ENCODE peak calls at places on chromosomes 1 and 21, in eight cellular contexts. H is testis; T is activated T-helper 1 cell treated with Interleukin-2 at 50 U/mL for 16 hours; C is right cardiac atrium; G is stimulated activated CD8-positive, alpha-beta memory T cell treated with anti-CD3 and anti-CD28 coated beads, Interleukin-4, amount 100 ng/mL, for 1 hour; F is type B pancreatic cell; X is 8988T; A is fibroblast of pulmonary artery. W is an unnamed sample.

GRCh38 chr1:156480015-156480368 is 20.6 kb downstream of the MEF2D start:
- DNase-seq in G (no peak), C (no peak), H (no peak), A (no peak), T (no peak), X (no peak), F (no peak), W (no peak)

GRCh38 chr21:38825269-38825668 is 19.5 kb downstream of the ETS2 start:
- DNase-seq in F (no peak), G (no peak), T (no peak), C (no peak), X (no peak), H (no peak), A (no peak), W (no peak)

GRCh38 chr1:180530501-180530900 is 28.1 kb upstream of the ACBD6 start:
- DNase-seq in C (no peak), A (peak; percentile 92), G (no peak), T (no peak), X (no peak), F (no peak), H (no peak), W (no peak)

GRCh38 chr1:239555350-239555749 is 169.0 kb downstream of the CHRM3 start:
- DNase-seq in A (no peak), C (no peak), T (no peak), H (no peak), G (no peak), X (no peak), F (no peak), W (no peak)

GRCh38 chr1:226690460-226690982 is 48.6 kb downstream of the ITPKB start:
- DNase-seq in G (no peak), C (no peak), H (no peak), X (no peak), T (no peak), F (no peak), A (peak; percentile 50), W (no peak)

GRCh38 chr21:16072176-16072575 is 342.4 kb downstream of the USP25 start:
- DNase-seq in G (no peak), C (no peak), T (no peak), H (no peak), F (no peak), A (no peak), X (no peak), W (no peak)

GRCh38 chr1:225470691-225471452 is 43.0 kb upstream of the LBR start:
- DNase-seq in F (no peak), G (no peak), A (no peak), T (no peak), H (no peak), C (no peak), X (no peak), W (no peak)

GRCh38 chr1:16236091-16236494 is 890 bp downstream of the CPLANE2 start:
- DNase-seq in H (peak; percentile 51), A (no peak), F (no peak), T (peak; percentile 21), C (peak; percentile 29), X (peak; percentile 61), G (no peak), W (peak; percentile 57)

GRCh38 chr1:899636-900317 is 23.9 kb upstream of the SAMD11 start:
- DNase-seq in F (peak; percentile 55), A (no peak), X (peak; percentile 11), G (no peak), H (no peak), T (no peak), C (no peak), W (peak; percentile 14)

GRCh38 chr1:31750858-31751638 is 13.1 kb downstream of the ADGRB2 start:
- DNase-seq in F (no peak), A (peak; percentile 53), H (no peak), C (no peak), X (no peak), G (no peak), T (no peak), W (no peak)

GRCh38 chr21:18517905-18518566 is 114.5 kb upstream of the TMPRSS15 start:
- DNase-seq in X (no peak), F (no peak), T (no peak), H (no peak), C (no peak), G (no peak), A (no peak), W (no peak)

GRCh38 chr1:78226784-78227183 is 181.0 kb downstream of the GIPC2 start:
- DNase-seq in G (no peak), C (peak; percentile 41), A (no peak), T (no peak), X (no peak), F (no peak), H (no peak), W (no peak)

GRCh38 chr1:227941509-227942020 is 6.2 kb downstream of the WNT9A start:
- DNase-seq in F (peak; percentile 68), T (no peak), X (no peak), C (peak; percentile 15), H (peak; percentile 9), A (no peak), G (no peak), W (no peak)

GRCh38 chr1:218297867-218298266 is 12.8 kb downstream of the RRP15 start:
- DNase-seq in G (no peak), X (no peak), H (no peak), A (peak; percentile 30), F (no peak), C (no peak), T (no peak), W (no peak)

GRCh38 chr1:48061162-48062136 is 64.3 kb upstream of the TRABD2B start:
- DNase-seq in G (no peak), H (peak; percentile 74), F (no peak), T (no peak), C (peak; percentile 43), A (peak; percentile 68), X (no peak), W (peak; percentile 47)

GRCh38 chr1:211382714-211383480 is 56.3 kb downstream of the TRAF5 start:
- DNase-seq in H (peak; percentile 96), C (peak; percentile 96), F (peak; percentile 91), G (peak; percentile 64), X (peak; percentile 64), T (peak; percentile 69), A (peak; percentile 95), W (peak; percentile 91)

GRCh38 chr1:220430059-220430458 is 97.9 kb upstream of the MARK1 start:
- DNase-seq in T (no peak), F (no peak), X (no peak), C (no peak), A (peak; percentile 7), G (no peak), H (no peak), W (no peak)

GRCh38 chr1:209549384-209550001 is 34.0 kb upstream of the CAMK1G start:
- DNase-seq in F (no peak), C (no peak), A (no peak), G (no peak), H (no peak), X (no peak), T (no peak), W (no peak)

GRCh38 chr1:3599286-3599811 is 12.0 kb downstream of the MEGF6 start:
- DNase-seq in X (no peak), A (no peak), G (no peak), T (no peak), F (no peak), C (no peak), H (no peak), W (no peak)

GRCh38 chr1:234933031-234933430 is 195.6 kb downstream of the TOMM20 start:
- DNase-seq in X (no peak), H (no peak), F (no peak), T (no peak), A (no peak), C (no peak), G (no peak), W (no peak)

GRCh38 chr1:162708286-162708685 is 76.0 kb downstream of the DDR2 start:
- DNase-seq in X (no peak), A (no peak), H (no peak), F (no peak), T (no peak), C (no peak), G (no peak), W (no peak)

GRCh38 chr1:29297476-29297875 is 61.2 kb downstream of the PTPRU start:
- DNase-seq in X (no peak), H (no peak), G (no peak), C (no peak), A (no peak), F (no peak), T (no peak), W (no peak)